ENCODE peak calls at places on chromosomes 16 and 17, in six cellular contexts. T, K, A, R, H and W are unnamed samples.
A peak's percentile ranks its signal among the peaks of the same experiment; 100 is the strongest.

GRCh38 chr16:81532491-81533174 is 88.0 kb downstream of the CMIP start:
- DNase-seq in T (peak; percentile 56), K (no peak), A (no peak), R (peak; percentile 85), H (no peak), W (no peak)

GRCh38 chr16:80611930-80612327 is 71.1 kb downstream of the DYNLRB2 start:
- DNase-seq in T (no peak), K (no peak), A (no peak), R (no peak), H (no peak), W (no peak)

GRCh38 chr16:25027781-25028180 is 12.6 kb upstream of the ARHGAP17 start:
- DNase-seq in T (no peak), K (no peak), A (no peak), R (no peak), H (no peak), W (no peak)

GRCh38 chr17:81470944-81471803 is 41.4 kb downstream of the ACTG1 start:
- DNase-seq in T (no peak), K (peak; percentile 30), A (no peak), R (no peak), H (peak; percentile 59), W (no peak)

GRCh38 chr17:35046740-35047283 is 16.7 kb downstream of the RFFL start:
- DNase-seq in T (no peak), K (peak; percentile 47), A (no peak), R (no peak), H (peak; percentile 49), W (no peak)

GRCh38 chr16:81476732-81477131 is 32.1 kb downstream of the CMIP start:
- DNase-seq in T (no peak), K (no peak), A (no peak), R (no peak), H (no peak), W (no peak)

GRCh38 chr17:19720631-19721426 is 4.4 kb upstream of the SLC47A2 start:
- DNase-seq in T (peak; percentile 30), K (no peak), A (no peak), R (peak; percentile 70), H (no peak), W (no peak)

GRCh38 chr16:77307764-77308561 is 108.8 kb downstream of the SYCE1L start:
- DNase-seq in T (no peak), K (peak; percentile 50), A (no peak), R (no peak), H (peak; percentile 44), W (no peak)

GRCh38 chr17:59829217-59830006 is 63.3 kb downstream of the TUBD1 start:
- DNase-seq in T (no peak), K (peak; percentile 98), A (no peak), R (no peak), H (peak; percentile 98), W (no peak)

GRCh38 chr17:63601439-63602371 is 1.0 kb downstream of the TACO1 start:
- DNase-seq in T (no peak), K (peak; percentile 32), A (no peak), R (peak; percentile 83), H (peak; percentile 3), W (no peak)

GRCh38 chr17:79981661-79982101 is 54.0 kb downstream of the TBC1D16 start:
- DNase-seq in T (no peak), K (no peak), A (no peak), R (peak; percentile 32), H (no peak), W (no peak)

GRCh38 chr17:73342549-73343167 is 30.9 kb upstream of the CDC42EP4 start:
- DNase-seq in T (no peak), K (peak; percentile 73), A (no peak), R (no peak), H (peak; percentile 65), W (no peak)

GRCh38 chr17:2691069-2691871 is 20.3 kb downstream of the CLUH start:
- DNase-seq in T (no peak), K (no peak), A (no peak), R (no peak), H (no peak), W (peak; percentile 9)

GRCh38 chr17:76575570-76575969 is 10.1 kb downstream of the ST6GALNAC2 start:
- DNase-seq in T (no peak), K (no peak), A (peak; percentile 42), R (no peak), H (no peak), W (no peak)

GRCh38 chr17:31549121-31549524 is 157.6 kb downstream of the RAB11FIP4 start:
- DNase-seq in T (no peak), K (no peak), A (no peak), R (no peak), H (no peak), W (no peak)

GRCh38 chr17:53150101-53150698 is 672.5 kb upstream of the KIF2B start:
- DNase-seq in T (no peak), K (no peak), A (no peak), R (no peak), H (no peak), W (no peak)

GRCh38 chr17:76166168-76166567 is 25.1 kb upstream of the FOXJ1 start:
- DNase-seq in T (no peak), K (peak; percentile 36), A (no peak), R (no peak), H (peak; percentile 19), W (no peak)

GRCh38 chr17:29968271-29968670 is 26.8 kb downstream of the EFCAB5 start:
- DNase-seq in T (no peak), K (peak; percentile 23), A (no peak), R (no peak), H (no peak), W (no peak)

GRCh38 chr16:68235105-68235881 is 634 bp downstream of the ESRP2 start:
- DNase-seq in T (peak; percentile 46), K (no peak), A (no peak), R (peak; percentile 67), H (no peak), W (no peak)

GRCh38 chr17:76155988-76156661 is 15.1 kb upstream of the FOXJ1 start:
- DNase-seq in T (no peak), K (no peak), A (no peak), R (no peak), H (no peak), W (no peak)

GRCh38 chr17:1399366-1399678 is 700 bp downstream of the YWHAE start:
- DNase-seq in T (no peak), K (no peak), A (no peak), R (no peak), H (no peak), W (no peak)

GRCh38 chr17:31629696-31630470 is 229.2 kb downstream of the COPRS start:
- DNase-seq in T (no peak), K (peak; percentile 71), A (no peak), R (peak; percentile 55), H (peak; percentile 99), W (no peak)

GRCh38 chr16:54746596-54746995 is 184.1 kb upstream of the IRX5 start:
- DNase-seq in T (no peak), K (no peak), A (no peak), R (no peak), H (no peak), W (no peak)

GRCh38 chr17:4436846-4437245 is 3.1 kb downstream of the SPNS3 start:
- DNase-seq in T (no peak), K (no peak), A (no peak), R (no peak), H (no peak), W (no peak)

GRCh38 chr17:17835415-17836249 is 1.2 kb downstream of the SREBF1 start:
- DNase-seq in T (no peak), K (no peak), A (no peak), R (no peak), H (no peak), W (no peak)

GRCh38 chr16:62967606-62968005 is 931.4 kb upstream of the CDH8 start:
- DNase-seq in T (no peak), K (no peak), A (no peak), R (no peak), H (no peak), W (no peak)

GRCh38 chr16:79609861-79610260 is 9.3 kb upstream of the MAF start:
- DNase-seq in T (no peak), K (no peak), A (no peak), R (no peak), H (no peak), W (no peak)

GRCh38 chr17:17786998-17787397 is 49.8 kb downstream of the SREBF1 start:
- DNase-seq in T (no peak), K (no peak), A (no peak), R (no peak), H (no peak), W (no peak)

GRCh38 chr17:49530118-49530517 is 35.0 kb downstream of the NGFR start:
- DNase-seq in T (no peak), K (no peak), A (no peak), R (no peak), H (no peak), W (no peak)
- TF ChIP-seq CTCF in T (no peak), K (no peak), A (no peak), R (no peak), H (no peak), W (no peak)

DNA sequence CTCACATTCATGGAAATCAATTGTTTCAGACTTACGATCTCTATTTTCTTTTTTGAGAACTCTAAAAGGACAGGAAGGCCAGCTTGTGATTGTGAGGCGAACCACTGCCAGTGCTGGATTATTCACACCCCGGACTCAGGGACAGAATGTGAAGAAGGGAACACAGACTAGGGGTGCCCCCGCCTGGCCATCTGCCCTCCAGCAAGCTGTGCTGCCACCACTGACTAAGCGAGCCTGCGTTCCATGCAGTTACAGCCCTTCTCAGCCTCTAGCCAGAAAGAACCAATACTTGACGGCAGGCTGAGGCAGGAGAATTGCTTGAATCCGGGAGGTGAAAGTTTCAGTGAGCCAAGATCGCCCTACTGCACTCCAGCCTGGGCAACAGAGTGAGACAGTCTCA is 2.8 kb downstream of the HAGH start:
- DNase-seq in T (peak; percentile 42), K (peak; percentile 59), A (no peak), R (peak; percentile 56), H (peak; percentile 20), W (no peak)
- TF ChIP-seq CTCF in T (no peak), K (peak; percentile 41), A (no peak), R (peak; percentile 29), H (peak; percentile 4), W (no peak)

DNA sequence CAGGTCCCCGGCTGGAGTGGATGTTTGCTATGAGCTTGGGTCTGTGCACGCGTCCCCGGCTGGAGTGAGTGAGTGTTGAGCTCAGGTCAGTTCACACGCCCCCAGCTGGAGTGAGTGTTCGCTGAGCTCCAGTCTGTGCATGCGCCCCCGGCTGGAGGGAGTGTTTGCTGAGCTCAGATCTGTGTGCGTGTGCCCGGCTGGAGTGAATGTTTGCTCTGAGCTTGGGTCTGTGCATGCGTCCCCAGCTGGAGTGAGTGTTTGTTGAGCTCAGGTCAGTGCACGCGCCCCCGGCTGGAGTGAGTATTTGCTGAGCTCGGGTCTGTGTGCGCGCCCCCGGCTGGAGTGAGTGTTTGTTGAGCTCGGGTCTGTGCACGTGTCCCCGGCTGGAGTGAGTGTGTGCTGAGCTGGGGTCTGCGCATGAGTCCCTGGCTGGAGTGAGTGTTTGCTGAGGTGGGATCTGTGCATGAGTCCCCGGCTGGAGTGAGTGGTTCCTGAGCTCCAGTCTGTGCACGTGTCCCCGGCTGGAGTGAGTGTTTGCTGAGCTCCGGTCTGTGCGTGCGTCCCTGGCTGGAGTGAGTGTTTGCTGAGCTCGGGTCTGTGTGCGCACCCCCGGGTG is 284.2 kb downstream of the SNX29 start:
- DNase-seq in T (peak; percentile 27), K (peak; percentile 84), A (no peak), R (no peak), H (no peak), W (no peak)
- TF ChIP-seq CTCF in T (no peak), K (peak; percentile 35), A (no peak), R (no peak), H (no peak), W (no peak)

DNA sequence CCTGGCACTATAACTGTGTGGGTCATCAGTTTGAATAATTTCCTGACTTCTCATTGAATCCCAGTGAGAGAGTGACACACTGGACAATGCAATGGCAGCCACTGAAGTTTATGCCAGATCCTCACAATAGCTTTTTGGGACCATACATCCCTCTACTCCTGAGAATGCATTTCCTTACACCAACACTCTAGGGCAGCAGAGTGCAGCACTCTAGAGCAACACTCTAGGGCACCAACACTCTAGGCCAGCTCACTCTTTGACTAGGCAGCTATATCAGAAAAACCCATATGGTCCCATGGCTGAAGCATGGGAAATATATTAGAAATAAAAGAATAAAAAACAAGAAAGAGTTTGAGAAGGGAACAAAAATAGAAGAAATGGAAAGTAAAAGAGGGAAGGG is 309.2 kb downstream of the MAP2K6 start:
- DNase-seq in T (no peak), K (no peak), A (no peak), R (no peak), H (no peak), W (no peak)
- TF ChIP-seq CTCF in T (no peak), K (peak; percentile 17), A (no peak), R (no peak), H (no peak), W (no peak)